ENCODE peak calls at places on chromosomes 11 and 22, in seven cellular contexts. Z is left ventricle myocardium inferior, X is lung, T is dorsolateral prefrontal cortex, J is mammary epithelial cell, G is iPS DF 6.9, N is mesenchymal stem cell. F is an unnamed sample.

GRCh38 chr11:90646706-90647105 is 423.9 kb upstream of the CHORDC1 start:
- DNase-seq in X (no peak), G (no peak), J (peak), N (no peak), T (no peak), Z (no peak), F (no peak)

GRCh38 chr22:33163815-33164214 is 105.6 kb upstream of the SYN3 start:
- DNase-seq in X (no peak), T (no peak), N (no peak), G (no peak), J (no peak), Z (no peak), F (no peak)

GRCh38 chr11:78907636-78908035 is 333.0 kb upstream of the NARS2 start:
- DNase-seq in N (no peak), G (no peak), Z (no peak), J (peak), X (no peak), T (no peak), F (no peak)

GRCh38 chr11:65425105-65425970 is 2.7 kb downstream of the NEAT1 start:
- DNase-seq in N (peak), Z (peak), T (peak), J (peak), G (no peak), X (no peak), F (no peak)

GRCh38 chr22:47605886-47606285 is 843.4 kb downstream of the TBC1D22A start:
- DNase-seq in G (no peak), J (no peak), Z (no peak), T (no peak), X (no peak), N (no peak), F (no peak)

GRCh38 chr11:134536677-134537076 is 124.6 kb upstream of the B3GAT1 start:
- DNase-seq in G (no peak), X (no peak), Z (no peak), T (no peak), J (no peak), N (no peak), F (no peak)

GRCh38 chr11:70742553-70743291 is 344.4 kb downstream of the CTTN start:
- DNase-seq in J (no peak), G (peak), N (no peak), X (no peak), T (no peak), Z (no peak), F (no peak)

GRCh38 chr11:57300785-57301184 is 24.0 kb downstream of the TNKS1BP1 start:
- DNase-seq in N (no peak), G (no peak), Z (no peak), X (no peak), J (no peak), T (no peak), F (no peak)

GRCh38 chr11:78385205-78385604 is 32.4 kb downstream of the GAB2 start:
- DNase-seq in N (no peak), Z (no peak), X (no peak), G (no peak), J (no peak), T (no peak), F (no peak)

GRCh38 chr11:44005956-44006355 is 41.8 kb upstream of the ACCSL start:
- DNase-seq in J (no peak), Z (no peak), X (no peak), T (peak), N (no peak), G (no peak), F (no peak)

GRCh38 chr22:46500201-46500600 is 37.2 kb downstream of the CELSR1 start:
- DNase-seq in G (peak), Z (no peak), J (no peak), X (no peak), N (no peak), T (no peak), F (no peak)

GRCh38 chr11:72221386-72221785 is 3.2 kb upstream of the INPPL1 start:
- DNase-seq in N (no peak), G (no peak), T (no peak), J (no peak), X (peak), Z (no peak), F (no peak)
- H3K27ac ChIP-seq in N (no peak), G (no peak), T (no peak), J (no peak), X (no peak), Z (no peak), F (no peak)

GRCh38 chr11:117972589-117973445 is 13.4 kb upstream of the IL10RA start:
- DNase-seq in T (no peak), N (no peak), G (no peak), X (peak), Z (no peak), J (no peak), F (no peak)

GRCh38 chr11:117972044-117972443 is 14.2 kb upstream of the IL10RA start:
- DNase-seq in N (no peak), T (no peak), G (no peak), J (no peak), Z (no peak), X (peak), F (no peak)

GRCh38 chr11:117973446-117973922 is 12.7 kb upstream of the IL10RA start:
- DNase-seq in T (no peak), Z (no peak), J (no peak), N (no peak), G (no peak), X (peak), F (no peak)

GRCh38 chr11:117969160-117969991 is 16.8 kb upstream of the IL10RA start:
- DNase-seq in X (peak), T (no peak), Z (no peak), G (no peak), N (no peak), J (no peak), F (no peak)

DNA sequence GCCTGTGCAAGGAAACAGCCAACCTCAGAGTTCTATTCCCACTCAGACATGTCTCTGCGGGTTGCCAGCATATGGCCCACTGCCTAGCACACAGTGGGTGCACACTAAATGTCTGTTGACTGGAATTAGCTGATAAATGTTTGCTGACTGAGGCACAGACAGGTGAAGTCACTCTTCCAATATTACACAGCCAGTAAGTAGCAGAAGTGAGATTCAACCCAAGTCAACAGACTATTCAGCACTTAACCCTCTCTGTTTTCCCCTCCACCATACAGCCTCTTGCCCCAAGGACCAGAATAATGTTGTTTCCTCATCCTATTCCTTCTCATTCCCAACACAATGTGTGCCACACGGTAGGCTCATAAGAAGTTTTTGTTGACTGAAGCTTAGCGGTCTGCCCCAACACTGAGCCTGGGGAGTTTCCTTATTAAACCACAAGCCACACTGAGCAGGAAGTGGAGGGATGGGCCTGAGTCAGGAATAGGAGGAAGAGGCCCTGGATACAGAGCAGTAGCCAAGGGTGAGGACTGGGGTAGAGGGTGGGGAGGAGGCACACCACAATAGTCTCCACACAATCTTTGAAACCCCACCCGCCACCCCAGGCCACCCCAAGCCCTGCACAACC is 15.7 kb upstream of the IL10RA start:
- DNase-seq in T (no peak), Z (no peak), J (peak), N (peak), G (no peak), X (peak), F (no peak)
- H3K27ac ChIP-seq in T (no peak), Z (no peak), J (no peak), N (no peak), G (no peak), X (no peak), F (no peak)

DNA sequence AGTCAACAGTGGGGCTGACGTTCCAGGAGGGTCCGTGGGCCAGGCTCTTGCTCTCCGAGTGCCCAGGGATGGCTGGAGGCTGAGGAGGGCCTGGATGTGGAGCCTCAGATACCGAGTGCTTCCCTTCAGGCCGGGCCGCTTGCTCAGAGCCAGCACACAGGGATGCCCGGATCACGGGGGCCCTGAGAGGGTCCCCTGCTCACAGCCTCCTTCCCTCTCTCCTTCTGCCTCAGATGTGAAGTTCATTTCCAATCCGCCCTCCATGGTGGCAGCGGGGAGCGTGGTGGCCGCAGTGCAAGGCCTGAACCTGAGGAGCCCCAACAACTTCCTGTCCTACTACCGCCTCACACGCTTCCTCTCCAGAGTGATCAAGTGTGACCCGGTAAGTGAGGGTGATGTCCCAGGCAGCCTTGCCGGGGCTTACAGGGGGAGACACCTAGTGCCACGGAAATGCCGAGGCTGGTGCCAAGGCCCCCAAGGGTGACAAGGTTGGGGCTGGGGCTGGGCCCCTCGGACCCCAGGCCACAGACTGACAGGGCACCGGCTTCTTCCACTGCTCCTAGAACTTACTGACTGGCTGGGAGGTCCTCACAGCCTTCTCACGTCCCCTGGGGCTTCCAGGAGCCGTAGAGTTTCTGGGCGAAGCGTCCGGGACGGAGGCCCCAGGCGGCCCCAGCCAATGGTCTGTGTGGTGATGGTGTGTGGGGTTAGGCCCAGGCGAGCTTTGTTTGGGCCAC is 7.0 kb downstream of the CCND1 start:
- DNase-seq in J (no peak), Z (no peak), N (no peak), X (no peak), T (no peak), G (no peak), F (no peak)
- H3K27ac ChIP-seq in J (no peak), Z (peak), N (no peak), X (no peak), T (no peak), G (no peak), F (no peak)

DNA sequence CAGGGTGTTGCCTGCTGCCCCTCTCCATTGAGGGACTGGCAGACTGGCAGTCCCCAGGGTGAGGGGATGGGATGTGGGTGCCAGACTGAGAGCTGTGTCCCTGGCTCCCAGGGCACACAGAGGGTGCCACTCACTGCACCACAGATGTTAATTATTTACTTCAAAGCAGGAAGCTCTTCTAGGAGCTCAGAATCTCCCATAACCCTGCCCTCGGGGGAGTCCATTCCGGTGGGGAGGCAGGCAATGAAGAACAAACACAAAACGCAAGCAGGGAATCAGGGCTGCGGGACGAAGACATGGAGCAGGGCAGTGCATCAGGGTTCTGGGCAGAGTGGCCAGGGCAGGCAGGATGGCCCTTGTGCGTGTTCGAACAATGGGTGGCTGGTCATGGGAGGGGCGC is 24.4 kb upstream of the FLRT1 start:
- DNase-seq in N (no peak), G (no peak), J (no peak), T (no peak), Z (no peak), X (no peak), F (no peak)
- H3K27ac ChIP-seq in N (no peak), G (no peak), J (no peak), T (no peak), Z (no peak), X (no peak), F (no peak)

GRCh38 chr22:37561209-37562048 is 1.1 kb downstream of the CDC42EP1 start:
- DNase-seq in T (peak), G (no peak), N (peak), Z (peak), J (peak), X (peak), F (peak)
- H3K27ac ChIP-seq in T (peak), G (no peak), N (peak), Z (peak), J (peak), X (peak), F (peak)

GRCh38 chr11:124884340-124884739 is 13.3 kb downstream of the ROBO4 start:
- DNase-seq in T (no peak), N (no peak), Z (no peak), X (no peak), J (no peak), G (no peak), F (no peak)

GRCh38 chr11:124879999-124880611 is 14.9 kb downstream of the ROBO3 start:
- DNase-seq in Z (no peak), G (no peak), J (no peak), X (no peak), N (no peak), T (no peak), F (no peak)

GRCh38 chr11:124884869-124885479 is 12.7 kb downstream of the ROBO4 start:
- DNase-seq in T (no peak), X (no peak), G (no peak), Z (no peak), N (no peak), J (no peak), F (no peak)

GRCh38 chr11:124880958-124881357 is 15.7 kb downstream of the ROBO3 start:
- DNase-seq in J (no peak), T (no peak), X (no peak), N (no peak), G (no peak), Z (no peak), F (no peak)

DNA sequence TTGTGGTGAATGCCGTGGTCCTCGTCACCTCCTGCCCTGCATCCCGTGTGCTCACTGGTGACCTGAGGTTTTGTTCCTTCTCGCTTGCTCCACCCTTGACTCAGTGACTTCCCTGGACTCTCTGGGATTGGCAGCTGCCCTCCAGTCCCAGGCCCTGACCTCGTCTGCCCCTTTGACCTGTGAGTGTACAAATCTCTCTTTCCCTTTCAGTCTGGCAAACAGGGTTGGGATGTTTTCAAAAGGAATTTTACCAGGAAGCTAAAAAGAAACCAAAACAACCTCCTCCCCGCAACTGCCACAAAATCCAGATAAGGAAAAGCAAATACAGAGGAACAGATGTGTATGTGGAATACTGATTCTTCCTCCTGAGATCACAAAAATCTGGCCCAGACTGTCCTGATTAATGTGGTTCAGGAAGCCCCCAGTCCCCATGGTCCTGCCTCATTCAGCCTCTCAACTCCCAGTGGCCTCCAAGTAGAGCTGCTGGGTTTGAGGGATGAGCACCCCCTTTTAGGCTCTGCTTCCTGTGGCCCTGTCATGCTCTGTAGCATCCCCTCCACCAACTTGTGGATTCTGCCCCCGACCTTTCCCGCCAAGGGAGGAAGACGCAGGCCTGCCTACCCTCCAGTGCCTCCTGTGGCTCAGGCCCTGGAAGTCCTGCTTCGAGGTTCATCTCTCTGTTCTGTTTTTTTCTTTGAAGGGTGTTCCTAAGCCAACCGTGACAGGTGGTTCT is 15.2 kb downstream of the ROBO4 start:
- DNase-seq in G (no peak), T (no peak), J (no peak), Z (no peak), X (no peak), N (peak), F (no peak)
- H3K27ac ChIP-seq in G (no peak), T (peak), J (no peak), Z (peak), X (no peak), N (no peak), F (no peak)

GRCh38 chr11:61799665-61800284 is 7.1 kb downstream of the FEN1 start:
- DNase-seq in N (no peak), J (no peak), T (no peak), Z (no peak), X (no peak), G (no peak), F (no peak)

GRCh38 chr11:61796127-61796526 is 3.4 kb downstream of the FEN1 start:
- DNase-seq in X (no peak), G (no peak), Z (no peak), N (no peak), T (no peak), J (no peak), F (no peak)

GRCh38 chr11:61795459-61795858 is 2.7 kb downstream of the FEN1 start:
- DNase-seq in T (no peak), J (no peak), Z (no peak), G (no peak), X (no peak), N (no peak), F (no peak)

GRCh38 chr11:61794579-61794978 is 1.9 kb downstream of the FEN1 start:
- DNase-seq in N (no peak), T (no peak), J (no peak), G (no peak), Z (no peak), X (no peak), F (no peak)

GRCh38 chr11:61797263-61797944 is 4.7 kb downstream of the FEN1 start:
- DNase-seq in N (peak), Z (peak), J (peak), G (no peak), T (peak), X (peak), F (peak)
- H3K27ac ChIP-seq in N (no peak), Z (peak), J (no peak), G (no peak), T (peak), X (no peak), F (peak)

GRCh38 chr22:49629024-49629570 is 198.6 kb downstream of the BRD1 start:
- DNase-seq in J (no peak), T (no peak), Z (no peak), X (no peak), G (no peak), N (no peak), F (no peak)

GRCh38 chr22:49628351-49629023 is 199.2 kb downstream of the BRD1 start:
- DNase-seq in T (no peak), N (no peak), G (no peak), Z (no peak), J (no peak), X (no peak), F (no peak)

GRCh38 chr22:49627217-49628181 is 200.2 kb downstream of the BRD1 start:
- DNase-seq in Z (no peak), G (no peak), X (no peak), N (no peak), J (no peak), T (no peak), F (no peak)

GRCh38 chr22:49624421-49625177 is 203.1 kb downstream of the BRD1 start:
- DNase-seq in T (no peak), Z (no peak), N (no peak), X (no peak), J (no peak), G (no peak), F (no peak)

GRCh38 chr22:49626361-49627216 is 201.1 kb downstream of the BRD1 start:
- DNase-seq in G (no peak), Z (no peak), X (no peak), N (no peak), J (no peak), T (no peak), F (no peak)
- H3K27ac ChIP-seq in G (no peak), Z (no peak), X (no peak), N (no peak), J (no peak), T (no peak), F (no peak)